ENCODE peak calls at places on chromosome 1, in nine cellular contexts. Q, C, I, U, Z, T, Y, A and L are unnamed samples.

GRCh38 chr1:47374501-47374900 is 40.9 kb downstream of the CMPK1 start:
- DNase-seq in Q (no peak), C (no peak), I (no peak), U (no peak), Z (no peak), T (no peak), Y (no peak), A (no peak), L (no peak)

GRCh38 chr1:161382214-161383019 is 14.7 kb upstream of the CFAP126 start:
- DNase-seq in Q (no peak), C (no peak), I (peak; percentile 83), U (peak; percentile 48), Z (peak; percentile 98), T (no peak), Y (peak; percentile 43), A (no peak), L (no peak)

GRCh38 chr1:200653022-200653462 is 16.7 kb downstream of the DDX59 start:
- DNase-seq in Q (no peak), C (no peak), I (no peak), U (no peak), Z (no peak), T (no peak), Y (no peak), A (no peak), L (no peak)

GRCh38 chr1:207848234-207848633 is 62.7 kb downstream of the CD34 start:
- DNase-seq in Q (no peak), C (peak; percentile 75), I (peak; percentile 85), U (no peak), Z (peak; percentile 88), T (peak; percentile 82), Y (no peak), A (no peak), L (peak; percentile 64)

GRCh38 chr1:43441894-43442632 is 11.7 kb downstream of the HYI start:
- DNase-seq in Q (no peak), C (peak; percentile 35), I (no peak), U (no peak), Z (no peak), T (no peak), Y (no peak), A (no peak), L (peak; percentile 40)

GRCh38 chr1:230270185-230270939 is 155.8 kb downstream of the PGBD5 start:
- DNase-seq in Q (no peak), C (no peak), I (peak; percentile 45), U (no peak), Z (no peak), T (no peak), Y (peak; percentile 90), A (no peak), L (no peak)

GRCh38 chr1:11882814-11883538 is 24.2 kb upstream of the NPPB start:
- DNase-seq in Q (no peak), C (peak; percentile 88), I (no peak), U (no peak), Z (no peak), T (peak; percentile 94), Y (peak; percentile 75), A (no peak), L (peak; percentile 46)

GRCh38 chr1:58814251-58815068 is 30.6 kb upstream of the JUN start:
- DNase-seq in Q (no peak), C (peak; percentile 79), I (peak; percentile 29), U (no peak), Z (peak; percentile 30), T (peak; percentile 66), Y (no peak), A (no peak), L (peak; percentile 71)

GRCh38 chr1:9009438-9010366 is 16.5 kb downstream of the SLC2A7 start:
- DNase-seq in Q (no peak), C (no peak), I (peak; percentile 36), U (peak; percentile 74), Z (peak; percentile 35), T (peak; percentile 40), Y (no peak), A (no peak), L (no peak)

GRCh38 chr1:171251042-171251740 is 2.9 kb downstream of the FMO1 start:
- DNase-seq in Q (peak; percentile 6), C (no peak), I (peak; percentile 29), U (no peak), Z (no peak), T (no peak), Y (peak; percentile 65), A (no peak), L (no peak)

GRCh38 chr1:10626011-10626731 is 151.4 kb downstream of the PEX14 start:
- DNase-seq in Q (no peak), C (peak; percentile 39), I (no peak), U (no peak), Z (no peak), T (no peak), Y (no peak), A (no peak), L (no peak)